ENCODE peak calls at places on chromosomes 2 and 18, in eight cellular contexts. One of them, this sample, is unnamed.

GRCh38 chr18:26436176-26437031 is 111.9 kb downstream of the KCTD1 start:
- DNase-seq in upper lobe of left lung: no peak
- DNase-seq in GM12878: no peak
- DNase-seq in sigmoid colon: no peak
- DNase-seq in stomach: no peak
- DNase-seq in HepG2: peak
- DNase-seq in K562: no peak
- DNase-seq in H1: peak
- DNase-seq in this sample: no peak

GRCh38 chr2:101921319-101921960 is 70.3 kb upstream of the IL1R2 start:
- DNase-seq in upper lobe of left lung: peak
- DNase-seq in GM12878: no peak
- DNase-seq in sigmoid colon: no peak
- DNase-seq in stomach: no peak
- DNase-seq in HepG2: no peak
- DNase-seq in K562: no peak
- DNase-seq in H1: no peak
- DNase-seq in this sample: no peak

GRCh38 chr2:110747522-110748488 is 15.4 kb downstream of the ACOXL start:
- DNase-seq in upper lobe of left lung: no peak
- DNase-seq in GM12878: no peak
- DNase-seq in sigmoid colon: no peak
- DNase-seq in stomach: no peak
- DNase-seq in HepG2: no peak
- DNase-seq in K562: no peak
- DNase-seq in H1: no peak
- DNase-seq in this sample: no peak

GRCh38 chr18:59353079-59353680 is 5.9 kb downstream of the LMAN1 start:
- DNase-seq in upper lobe of left lung: no peak
- DNase-seq in GM12878: no peak
- DNase-seq in sigmoid colon: no peak
- DNase-seq in stomach: no peak
- DNase-seq in HepG2: no peak
- DNase-seq in K562: peak
- DNase-seq in H1: no peak
- DNase-seq in this sample: no peak

GRCh38 chr2:168461178-168461941 is 5.3 kb downstream of the CERS6 start:
- DNase-seq in upper lobe of left lung: no peak
- DNase-seq in GM12878: no peak
- DNase-seq in sigmoid colon: no peak
- DNase-seq in stomach: no peak
- DNase-seq in HepG2: no peak
- DNase-seq in K562: no peak
- DNase-seq in H1: no peak
- DNase-seq in this sample: no peak

GRCh38 chr2:226932443-226932842 is 96.6 kb downstream of the RHBDD1 start:
- DNase-seq in upper lobe of left lung: no peak
- DNase-seq in GM12878: no peak
- DNase-seq in sigmoid colon: no peak
- DNase-seq in stomach: no peak
- DNase-seq in HepG2: no peak
- DNase-seq in K562: no peak
- DNase-seq in H1: no peak
- DNase-seq in this sample: no peak

GRCh38 chr2:69768217-69768616 is 26.3 kb downstream of the ANXA4 start:
- DNase-seq in upper lobe of left lung: no peak
- DNase-seq in GM12878: no peak
- DNase-seq in sigmoid colon: no peak
- DNase-seq in stomach: no peak
- DNase-seq in HepG2: no peak
- DNase-seq in K562: no peak
- DNase-seq in H1: no peak
- DNase-seq in this sample: no peak

GRCh38 chr2:159002465-159003130 is 34.2 kb downstream of the TANC1 start:
- DNase-seq in upper lobe of left lung: no peak
- DNase-seq in GM12878: no peak
- DNase-seq in sigmoid colon: no peak
- DNase-seq in stomach: no peak
- DNase-seq in HepG2: no peak
- DNase-seq in K562: no peak
- DNase-seq in H1: no peak
- DNase-seq in this sample: no peak

GRCh38 chr2:60884795-60885194 is 3.4 kb downstream of the REL start:
- DNase-seq in upper lobe of left lung: no peak
- DNase-seq in GM12878: no peak
- DNase-seq in sigmoid colon: no peak
- DNase-seq in stomach: no peak
- DNase-seq in HepG2: no peak
- DNase-seq in K562: no peak
- DNase-seq in H1: no peak
- DNase-seq in this sample: no peak

GRCh38 chr2:17326717-17327116 is 191.5 kb downstream of the RAD51AP2 start:
- DNase-seq in upper lobe of left lung: no peak
- DNase-seq in GM12878: no peak
- DNase-seq in sigmoid colon: no peak
- DNase-seq in stomach: no peak
- DNase-seq in HepG2: no peak
- DNase-seq in K562: no peak
- DNase-seq in H1: no peak
- DNase-seq in this sample: no peak

GRCh38 chr2:32357545-32358482 is 991 bp downstream of the BIRC6 start:
- DNase-seq in upper lobe of left lung: peak
- DNase-seq in GM12878: no peak
- DNase-seq in sigmoid colon: peak
- DNase-seq in stomach: peak
- DNase-seq in HepG2: peak
- DNase-seq in K562: peak
- DNase-seq in H1: peak
- DNase-seq in this sample: peak

GRCh38 chr2:214104967-214105366 is 305.9 kb upstream of the VWC2L start:
- DNase-seq in upper lobe of left lung: no peak
- DNase-seq in GM12878: no peak
- DNase-seq in sigmoid colon: no peak
- DNase-seq in stomach: no peak
- DNase-seq in HepG2: no peak
- DNase-seq in K562: no peak
- DNase-seq in H1: no peak
- DNase-seq in this sample: no peak

GRCh38 chr2:96764253-96764637 is 3.5 kb downstream of the CNNM4 start:
- DNase-seq in upper lobe of left lung: peak
- DNase-seq in GM12878: no peak
- DNase-seq in sigmoid colon: no peak
- DNase-seq in stomach: peak
- DNase-seq in HepG2: no peak
- DNase-seq in K562: no peak
- DNase-seq in H1: no peak
- DNase-seq in this sample: no peak

GRCh38 chr2:164478205-164478604 is 143.1 kb downstream of the GRB14 start:
- DNase-seq in upper lobe of left lung: no peak
- DNase-seq in GM12878: no peak
- DNase-seq in sigmoid colon: no peak
- DNase-seq in stomach: no peak
- DNase-seq in HepG2: peak
- DNase-seq in K562: no peak
- DNase-seq in H1: no peak
- DNase-seq in this sample: no peak

GRCh38 chr2:113888641-113889470 is 1.0 kb upstream of the ACTR3 start:
- DNase-seq in upper lobe of left lung: no peak
- DNase-seq in GM12878: no peak
- DNase-seq in sigmoid colon: no peak
- DNase-seq in stomach: peak
- DNase-seq in HepG2: no peak
- DNase-seq in K562: no peak
- DNase-seq in H1: no peak
- DNase-seq in this sample: no peak

GRCh38 chr2:10232096-10232815 is 70.4 kb upstream of the HPCAL1 start:
- DNase-seq in upper lobe of left lung: no peak
- DNase-seq in GM12878: no peak
- DNase-seq in sigmoid colon: peak
- DNase-seq in stomach: no peak
- DNase-seq in HepG2: no peak
- DNase-seq in K562: no peak
- DNase-seq in H1: no peak
- DNase-seq in this sample: no peak

DNA sequence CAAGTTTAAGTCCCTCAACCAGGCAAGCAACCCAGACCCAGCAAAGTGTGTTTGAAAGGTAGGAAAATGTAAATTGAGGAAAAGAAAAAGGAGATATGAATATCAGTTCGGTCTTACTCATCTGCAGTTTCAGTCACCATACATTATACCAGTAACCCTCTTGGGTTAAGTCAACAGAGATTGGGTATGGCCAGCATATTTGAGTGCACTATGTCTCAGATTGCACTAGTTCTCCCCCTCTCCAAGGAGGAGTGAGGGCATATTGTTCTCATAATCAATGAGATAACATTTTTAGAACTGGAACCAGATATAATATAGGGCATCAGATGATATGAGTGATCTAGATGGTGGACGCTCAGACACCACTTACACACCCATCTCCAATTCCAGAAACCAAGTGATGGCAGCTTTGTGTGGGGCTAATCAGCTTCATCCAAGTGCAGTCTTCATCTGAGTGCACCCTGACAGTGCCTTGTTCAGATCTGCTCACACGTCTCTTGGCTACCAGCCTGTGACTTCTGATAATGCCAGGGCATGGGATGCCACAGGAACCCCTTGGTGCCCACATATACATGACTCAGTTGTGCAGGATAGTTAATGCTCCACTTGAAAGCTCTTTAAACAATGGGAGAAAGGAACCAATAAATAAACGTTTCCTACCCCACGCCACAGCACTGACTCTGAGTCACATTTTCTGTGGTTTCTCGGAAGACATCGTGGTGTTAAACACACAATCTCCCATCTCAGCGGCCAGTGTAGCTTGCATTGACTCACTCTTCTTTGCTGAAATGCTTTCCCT is 141.7 kb downstream of the COPS8 start:
- DNase-seq in upper lobe of left lung: no peak
- DNase-seq in GM12878: no peak
- DNase-seq in sigmoid colon: no peak
- DNase-seq in stomach: no peak
- DNase-seq in HepG2: no peak
- DNase-seq in K562: no peak
- DNase-seq in H1: no peak
- DNase-seq in this sample: no peak
- TF ChIP-seq EP300 in upper lobe of left lung: no peak
- TF ChIP-seq EP300 in GM12878: no peak
- TF ChIP-seq EP300 in sigmoid colon: no peak
- TF ChIP-seq EP300 in stomach: no peak
- TF ChIP-seq EP300 in HepG2: no peak
- TF ChIP-seq EP300 in K562: no peak
- TF ChIP-seq EP300 in H1: no peak
- TF ChIP-seq EP300 in this sample: no peak

DNA sequence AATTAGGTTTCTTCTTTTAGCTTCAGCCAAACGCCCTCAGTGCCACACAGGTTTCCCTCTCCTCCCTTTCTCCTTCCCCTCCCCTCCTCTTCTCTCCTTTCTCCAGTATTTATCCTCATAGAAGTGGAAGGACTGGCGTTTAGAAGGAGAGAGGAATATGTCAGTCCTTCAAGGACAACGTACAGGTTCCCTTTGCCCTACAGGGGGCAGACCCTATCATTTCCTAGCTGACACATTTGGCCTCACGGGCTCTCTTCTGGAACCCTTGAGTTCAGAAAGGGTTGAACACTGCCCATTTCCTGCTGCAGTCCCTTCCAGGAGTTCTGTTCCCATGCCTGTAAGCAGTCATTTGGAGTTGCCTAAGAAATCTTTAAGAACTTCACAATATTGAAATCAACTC is 46.1 kb downstream of the CDCA7 start:
- DNase-seq in upper lobe of left lung: no peak
- DNase-seq in GM12878: no peak
- DNase-seq in sigmoid colon: no peak
- DNase-seq in stomach: no peak
- DNase-seq in HepG2: peak
- DNase-seq in K562: no peak
- DNase-seq in H1: no peak
- DNase-seq in this sample: no peak
- TF ChIP-seq CTCF in upper lobe of left lung: no peak
- TF ChIP-seq CTCF in GM12878: peak
- TF ChIP-seq CTCF in sigmoid colon: no peak
- TF ChIP-seq CTCF in stomach: no peak
- TF ChIP-seq CTCF in HepG2: peak
- TF ChIP-seq CTCF in K562: peak
- TF ChIP-seq CTCF in H1: peak
- TF ChIP-seq CTCF in this sample: no peak

DNA sequence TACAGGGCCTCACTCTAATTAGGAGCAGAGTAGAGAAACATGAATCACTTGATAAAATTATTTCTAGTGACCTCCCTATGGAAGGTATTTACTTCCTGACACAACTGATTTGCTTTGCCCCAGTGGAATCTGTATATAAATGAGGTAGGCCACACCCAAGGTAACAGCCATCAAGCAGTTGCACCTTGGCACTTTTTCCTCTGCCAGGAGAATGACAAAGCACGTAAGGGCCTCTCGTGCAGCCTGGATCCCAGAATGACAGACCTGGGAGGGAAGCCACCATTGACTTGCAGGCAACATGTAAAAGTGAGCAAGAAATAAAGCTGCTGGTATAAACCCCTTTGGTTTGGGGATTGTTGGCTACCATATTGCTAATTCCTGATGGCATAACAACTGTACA is 620.0 kb upstream of the SLC39A10 start:
- DNase-seq in upper lobe of left lung: no peak
- DNase-seq in GM12878: no peak
- DNase-seq in sigmoid colon: no peak
- DNase-seq in stomach: no peak
- DNase-seq in HepG2: no peak
- DNase-seq in K562: no peak
- DNase-seq in H1: no peak
- DNase-seq in this sample: no peak
- TF ChIP-seq POLR2AphosphoS5 in upper lobe of left lung: no peak
- TF ChIP-seq POLR2AphosphoS5 in GM12878: no peak
- TF ChIP-seq POLR2AphosphoS5 in sigmoid colon: no peak
- TF ChIP-seq POLR2AphosphoS5 in stomach: no peak
- TF ChIP-seq POLR2AphosphoS5 in HepG2: no peak
- TF ChIP-seq POLR2AphosphoS5 in K562: no peak
- TF ChIP-seq POLR2AphosphoS5 in H1: no peak
- TF ChIP-seq POLR2AphosphoS5 in this sample: no peak

DNA sequence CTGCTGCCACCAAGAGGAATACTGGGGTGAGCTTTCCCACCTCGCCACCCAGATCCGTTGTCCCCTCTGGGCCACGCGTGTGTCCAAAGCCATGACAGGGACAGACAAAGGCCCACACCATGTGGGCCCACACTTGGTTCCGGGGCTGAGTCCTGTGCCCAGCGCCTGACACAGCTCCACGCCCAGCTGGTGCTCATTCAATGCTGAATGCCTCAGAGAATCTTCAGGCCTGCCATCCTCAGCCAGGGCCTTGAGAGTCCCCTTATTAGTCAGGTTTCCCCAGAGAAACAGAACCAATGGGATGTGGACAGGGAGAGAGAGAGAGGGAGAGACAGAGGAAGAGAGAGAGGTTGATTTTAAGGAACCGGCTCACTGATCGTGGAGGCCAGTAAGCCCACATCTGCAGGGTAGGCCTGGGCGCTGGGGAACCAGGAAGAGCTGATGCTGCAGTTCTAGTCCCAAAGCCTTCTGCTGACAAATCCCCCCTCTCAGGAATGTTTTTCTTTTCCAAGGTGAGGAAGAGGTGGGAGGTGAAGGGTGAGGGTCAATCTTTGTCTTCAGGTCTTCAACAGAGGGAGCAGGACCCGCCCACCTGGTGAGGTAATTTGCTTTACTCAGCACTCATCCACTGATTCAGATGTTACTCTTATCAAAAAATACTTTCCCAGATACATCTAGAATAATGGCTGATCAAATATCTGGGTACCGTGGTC is 10.2 kb upstream of the SPATA3 start:
- DNase-seq in upper lobe of left lung: no peak
- DNase-seq in GM12878: no peak
- DNase-seq in sigmoid colon: peak
- DNase-seq in stomach: no peak
- DNase-seq in HepG2: no peak
- DNase-seq in K562: no peak
- DNase-seq in H1: no peak
- DNase-seq in this sample: peak
- TF ChIP-seq EP300 in upper lobe of left lung: no peak
- TF ChIP-seq EP300 in GM12878: no peak
- TF ChIP-seq EP300 in sigmoid colon: no peak
- TF ChIP-seq EP300 in stomach: no peak
- TF ChIP-seq EP300 in HepG2: no peak
- TF ChIP-seq EP300 in K562: no peak
- TF ChIP-seq EP300 in H1: no peak
- TF ChIP-seq EP300 in this sample: no peak